ENCODE peak calls at places on chromosomes 2 and 18, in four cellular contexts. J, Q, T and B are unnamed samples.

GRCh38 chr18:78965917-78966878 is 13.4 kb upstream of the SALL3 start:
- DNase-seq in T (no peak), Q (no peak), J (no peak), B (no peak)

GRCh38 chr2:8684421-8684884 is 2.6 kb downstream of the ID2 start:
- DNase-seq in T (peak; percentile 40), Q (peak; percentile 63), J (no peak), B (peak; percentile 45)

GRCh38 chr2:218003994-218004419 is 1.2 kb upstream of the TNS1 start:
- DNase-seq in Q (no peak), J (peak; percentile 43), T (no peak), B (no peak)

GRCh38 chr2:202149155-202149762 is 76.2 kb downstream of the KIAA2012 start:
- DNase-seq in J (no peak), Q (no peak), T (no peak), B (no peak)

GRCh38 chr2:155035246-155035645 is 336.8 kb downstream of the KCNJ3 start:
- DNase-seq in T (no peak), J (no peak), Q (no peak), B (no peak)

GRCh38 chr2:241081190-241081642 is 20.9 kb downstream of the MTERF4 start:
- DNase-seq in J (no peak), T (no peak), Q (no peak), B (no peak)

GRCh38 chr2:112152476-112153178 is 14.4 kb downstream of the FBLN7 start:
- DNase-seq in J (peak; percentile 11), Q (no peak), T (no peak), B (no peak)

GRCh38 chr2:102049756-102050443 is 58.1 kb downstream of the IL1R2 start:
- DNase-seq in J (no peak), Q (no peak), T (no peak), B (no peak)

GRCh38 chr2:86825728-86826386 is 35.1 kb upstream of the CD8A start:
- DNase-seq in T (no peak), J (no peak), Q (no peak), B (no peak)

GRCh38 chr2:2012505-2012904 is 268.2 kb upstream of the PXDN start:
- DNase-seq in Q (no peak), J (no peak), T (no peak), B (no peak)

GRCh38 chr18:49227456-49227855 is 233.0 kb downstream of the DYM start:
- DNase-seq in Q (no peak), T (no peak), J (no peak), B (peak; percentile 62)

GRCh38 chr2:124547700-124548099 is 522.6 kb downstream of the CNTNAP5 start:
- DNase-seq in Q (peak; percentile 45), T (no peak), J (no peak), B (no peak)

DNA sequence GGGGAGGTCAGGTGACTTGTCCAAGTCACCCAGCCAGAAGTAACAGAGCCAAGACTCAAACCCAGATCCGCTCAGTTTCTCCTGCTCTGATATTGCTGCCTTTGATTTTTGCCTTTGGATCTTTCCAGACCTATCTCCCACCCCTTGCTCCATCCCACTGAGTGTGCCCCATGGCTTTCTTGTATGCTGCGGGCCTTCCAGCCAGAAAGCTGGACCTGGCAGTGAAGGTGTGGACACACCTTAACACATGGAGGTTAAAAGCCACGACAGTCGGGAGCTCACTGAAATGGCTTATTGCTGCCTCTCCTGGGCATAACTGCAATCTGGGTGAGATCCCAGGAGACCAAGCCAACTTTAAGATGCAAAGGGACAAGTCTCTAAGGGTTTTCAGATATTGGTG is 86.7 kb downstream of the LONRF2 start:
- DNase-seq in T (no peak), Q (no peak), J (peak; percentile 20), B (no peak)
- H3K4me1 ChIP-seq in T (peaks cover 15% of the 10 kb centered on the region), Q (peaks cover 14% of the 10 kb centered on the region), J (no peaks in the 10 kb centered on the region), B (peaks cover 28% of the 10 kb centered on the region)

DNA sequence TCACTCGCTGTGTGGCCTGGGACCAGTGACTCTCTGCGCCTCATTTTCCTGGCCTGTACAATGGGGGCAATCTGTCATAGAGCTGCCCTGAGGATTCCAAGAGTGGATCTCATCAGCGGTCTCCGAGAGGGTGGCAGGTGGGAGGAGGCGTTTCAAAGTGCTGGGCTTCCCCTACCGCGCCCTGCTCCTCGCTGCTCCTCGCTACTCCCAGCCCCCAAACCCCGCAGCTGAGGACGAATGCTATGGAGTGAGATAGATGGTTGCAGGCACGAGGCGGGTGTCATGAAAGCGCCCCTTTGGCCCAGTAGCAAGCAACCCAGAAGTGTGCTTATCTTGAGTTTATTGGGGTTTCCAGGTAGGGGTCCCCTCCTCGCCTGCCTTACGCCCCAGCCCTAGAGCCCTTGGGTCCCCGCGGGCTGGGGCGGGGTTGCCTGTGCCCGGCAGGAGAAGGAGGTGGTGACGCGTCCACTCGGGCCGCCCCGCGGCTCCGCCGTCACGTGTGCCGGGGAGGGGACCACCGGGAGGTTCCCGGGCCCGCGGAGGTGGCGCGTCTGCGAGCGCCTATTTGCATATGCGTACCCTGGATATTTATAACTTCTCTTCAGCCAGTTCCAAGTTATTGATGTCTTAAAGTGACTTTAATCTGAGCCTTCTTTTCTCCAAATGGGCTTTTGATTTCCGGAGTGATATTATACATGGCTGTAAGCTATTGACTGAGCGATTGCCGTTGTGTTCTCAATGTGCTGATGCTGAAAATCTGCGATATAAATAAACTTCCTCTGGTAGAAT is 263.8 kb downstream of the ATAD2B start:
- DNase-seq in Q (no peak), J (no peak), T (no peak), B (no peak)
- H3K4me3 ChIP-seq in Q (no peak overlapping the region), J (peak overlapping the region; percentile 35), T (no peak overlapping the region), B (no peak overlapping the region)

DNA sequence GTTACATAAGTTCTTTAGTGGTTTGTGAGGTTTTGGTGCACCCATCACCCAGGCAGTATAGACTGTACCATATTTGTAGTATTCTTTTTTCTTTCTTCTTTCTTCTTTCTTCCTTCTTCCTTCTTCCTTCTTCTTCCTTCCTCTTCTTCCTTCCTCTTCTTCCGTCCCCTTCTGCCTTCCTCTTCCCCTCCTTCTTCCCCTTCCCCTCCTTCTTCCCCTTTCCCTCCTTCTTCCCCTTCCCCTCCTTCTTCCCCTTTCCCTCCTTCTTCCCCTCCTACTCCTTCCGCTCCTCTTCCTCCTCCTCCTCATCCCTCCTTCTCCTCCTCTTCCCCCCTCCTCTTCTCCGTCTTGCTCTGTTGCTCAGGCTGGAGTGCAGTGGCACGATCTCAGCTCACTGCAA is 41.6 kb downstream of the CAB39 start:
- DNase-seq in J (no peak), Q (no peak), T (no peak), B (no peak)
- H3K4me1 ChIP-seq in J (peaks cover 35% of the 10 kb centered on the region), Q (peaks cover 8% of the 10 kb centered on the region), T (peaks cover 12% of the 10 kb centered on the region), B (peaks cover 73% of the 10 kb centered on the region)

GRCh38 chr2:222055328-222055727 is 243.5 kb downstream of the PAX3 start:
- DNase-seq in J (no peak), Q (no peak), T (no peak), B (no peak)

GRCh38 chr2:222054813-222055212 is 244.0 kb downstream of the PAX3 start:
- DNase-seq in Q (no peak), J (no peak), T (no peak), B (no peak)

GRCh38 chr2:222052934-222053367 is 245.8 kb downstream of the PAX3 start:
- DNase-seq in Q (no peak), T (no peak), J (no peak), B (no peak)

GRCh38 chr2:222058830-222059229 is 240.0 kb downstream of the PAX3 start:
- DNase-seq in J (no peak), Q (no peak), T (no peak), B (no peak)

GRCh38 chr2:222057249-222058073 is 241.3 kb downstream of the PAX3 start:
- DNase-seq in T (no peak), J (no peak), Q (peak; percentile 33), B (no peak)
- H3K4me3 ChIP-seq in T (no peak overlapping the region), J (no peak overlapping the region), Q (no peak overlapping the region), B (no peak overlapping the region)

GRCh38 chr18:76489081-76489480 is 6.0 kb downstream of the ZNF516 start:
- DNase-seq in T (no peak), Q (no peak), J (no peak), B (no peak)
- H3K4me1 ChIP-seq in T (peaks cover 30% of the 10 kb centered on the region), Q (peaks cover 5% of the 10 kb centered on the region), J (peaks cover 44% of the 10 kb centered on the region), B (peaks cover 28% of the 10 kb centered on the region)

GRCh38 chr2:108490506-108491122 is 41.6 kb downstream of the GCC2 start:
- DNase-seq in J (no peak), T (no peak), Q (no peak), B (no peak)
- H3K4me3 ChIP-seq in J (no peak overlapping the region), T (no peak overlapping the region), Q (no peak overlapping the region), B (no peak overlapping the region)

DNA sequence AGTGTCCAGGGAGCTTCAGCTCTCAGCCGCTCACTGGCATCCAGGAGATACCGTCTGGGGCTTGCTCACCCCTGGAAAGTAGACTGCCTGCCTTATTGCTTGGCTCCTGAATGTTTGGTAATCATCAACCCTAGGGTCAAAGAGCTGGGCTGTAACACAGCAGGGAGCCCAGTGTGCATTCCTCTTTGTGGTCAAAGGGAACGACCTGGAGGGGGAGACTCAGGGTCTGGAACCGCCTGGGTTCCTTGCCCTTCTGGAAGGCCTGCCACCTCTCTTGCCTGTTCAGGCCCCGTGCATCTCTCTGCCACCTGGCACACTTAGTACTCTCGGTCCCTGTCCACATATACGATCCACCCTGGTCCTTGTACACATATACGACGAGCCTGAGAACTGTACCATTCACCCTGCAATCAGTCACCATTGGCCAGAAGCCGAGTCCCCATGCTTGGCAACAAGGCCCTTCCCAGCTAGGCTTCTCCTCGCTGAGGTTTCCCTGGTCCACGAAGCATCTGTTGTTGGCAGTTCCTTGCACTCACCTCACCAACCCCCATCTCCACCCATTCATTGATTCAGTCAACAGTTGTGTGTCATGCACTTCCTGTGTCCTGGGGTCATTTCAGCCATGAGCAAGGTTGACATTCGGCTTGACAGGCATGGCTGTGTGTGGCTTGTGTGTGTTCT is at the start of gene NAT8:
- DNase-seq in Q (no peak), J (no peak), T (no peak), B (no peak)
- H3K4me1 ChIP-seq in Q (no peaks in the 10 kb centered on the region), J (peaks cover 8% of the 10 kb centered on the region), T (no peaks in the 10 kb centered on the region), B (no peaks in the 10 kb centered on the region)